ENCODE peak calls at places on chromosomes 6 and 20, in ten cellular contexts. D, V, G, H, Z, I, J, S, C and T are unnamed samples.
A peak's percentile ranks its signal among the peaks of the same experiment; 100 is the strongest.

GRCh38 chr20:50252715-50253500 is 62.3 kb downstream of the CEBPB start:
- DNase-seq in G (no peak), C (no peak), J (no peak), I (no peak), S (no peak), H (no peak), Z (no peak), D (no peak), V (no peak), T (no peak)

GRCh38 chr20:45268531-45268930 is 14.2 kb upstream of the SLPI start:
- DNase-seq in G (no peak), H (no peak), C (no peak), S (no peak), I (no peak), J (no peak), V (peak; percentile 43), Z (peak; percentile 10), D (no peak), T (no peak)

GRCh38 chr6:170080169-170080827 is 210.6 kb downstream of the DLL1 start:
- DNase-seq in G (no peak), C (no peak), Z (no peak), J (no peak), H (no peak), I (no peak), S (peak; percentile 59), V (no peak), D (no peak), T (no peak)

GRCh38 chr6:1524040-1524480 is 85.7 kb upstream of the FOXC1 start:
- DNase-seq in G (peak; percentile 85), H (peak; percentile 78), I (peak; percentile 70), S (peak; percentile 83), D (peak; percentile 34), Z (no peak), C (no peak), V (peak; percentile 8), J (peak; percentile 81), T (no peak)

GRCh38 chr20:38893485-38894090 is 32.6 kb upstream of the FAM83D start:
- DNase-seq in H (peak; percentile 89), Z (peak; percentile 15), S (peak; percentile 87), I (peak; percentile 58), D (peak; percentile 71), C (peak; percentile 43), J (peak; percentile 89), G (peak; percentile 69), V (no peak), T (peak; percentile 43)

GRCh38 chr6:25302677-25303128 is 23.5 kb downstream of the CARMIL1 start:
- DNase-seq in V (peak; percentile 87), C (no peak), Z (peak; percentile 91), G (no peak), S (no peak), D (peak; percentile 14), H (peak; percentile 89), I (no peak), J (no peak), T (no peak)

GRCh38 chr20:34558320-34559202 is at the start of gene MAP1LC3A:
- DNase-seq in J (no peak), D (peak; percentile 98), C (no peak), I (peak; percentile 81), Z (peak; percentile 86), V (peak; percentile 68), G (peak; percentile 97), S (peak; percentile 98), H (no peak), T (no peak)

GRCh38 chr6:167770291-167770955 is 56.3 kb upstream of the AFDN start:
- DNase-seq in I (no peak), C (no peak), G (no peak), V (no peak), D (no peak), J (no peak), H (no peak), Z (no peak), S (no peak), T (no peak)

GRCh38 chr20:44052166-44052565 is 134.8 kb downstream of the JPH2 start:
- DNase-seq in C (no peak), S (no peak), Z (no peak), V (no peak), H (no peak), J (no peak), D (peak; percentile 6), G (peak; percentile 16), I (no peak), T (no peak)

GRCh38 chr6:15443119-15443518 is 197.2 kb downstream of the JARID2 start:
- DNase-seq in H (peak; percentile 27), Z (peak; percentile 79), I (no peak), V (peak; percentile 83), G (no peak), C (no peak), D (no peak), S (no peak), J (no peak), T (no peak)

GRCh38 chr20:50191065-50191565 is 485 bp downstream of the CEBPB start:
- DNase-seq in H (peak; percentile 73), D (no peak), S (peak; percentile 91), Z (peak; percentile 44), J (no peak), I (peak; percentile 34), V (no peak), C (no peak), G (peak; percentile 86), T (no peak)

GRCh38 chr6:139152088-139152891 is 17.4 kb downstream of the HECA start:
- DNase-seq in V (no peak), D (no peak), S (no peak), H (peak; percentile 70), G (no peak), I (no peak), J (no peak), Z (no peak), C (no peak), T (no peak)

GRCh38 chr6:50180646-50181045 is 130.9 kb upstream of the DEFB112 start:
- DNase-seq in V (no peak), C (no peak), H (no peak), G (no peak), Z (no peak), I (no peak), D (no peak), S (no peak), J (no peak), T (no peak)

GRCh38 chr6:169997930-169998218 is 246.5 kb downstream of the ERMARD start:
- DNase-seq in S (no peak), Z (no peak), H (no peak), J (no peak), D (no peak), I (no peak), V (no peak), G (no peak), C (no peak), T (no peak)

GRCh38 chr6:16208989-16209388 is 29.4 kb upstream of the GMPR start:
- DNase-seq in I (no peak), H (no peak), D (no peak), V (no peak), G (no peak), S (no peak), C (no peak), Z (no peak), J (no peak), T (no peak)

GRCh38 chr20:38789503-38790209 is 15.8 kb upstream of the PPP1R16B start:
- DNase-seq in V (peak; percentile 21), J (no peak), I (no peak), D (no peak), C (no peak), G (no peak), H (no peak), S (no peak), Z (peak; percentile 82), T (no peak)

GRCh38 chr6:34575326-34575725 is 19.2 kb upstream of the SPDEF start:
- DNase-seq in S (no peak), C (no peak), G (no peak), Z (no peak), J (no peak), I (no peak), H (peak; percentile 17), V (no peak), D (no peak), T (no peak)